ENCODE peak calls at places on chromosomes 1 and 21, in six cellular contexts. M is DMS 273 treated with DMSO at 0.1 percent for 48 hours, Z is heart right ventricle, N is lung microvascular endothelial cell, H is D341Med, U is ascending aorta. Y is an unnamed sample.

GRCh38 chr21:34814529-34814951 is 145.7 kb downstream of the CLIC6 start:
- DNase-seq in M (no peak), Z (no peak), N (no peak), H (no peak), U (no peak), Y (no peak)

GRCh38 chr1:183622884-183623785 is 12.4 kb downstream of the ARPC5 start:
- DNase-seq in M (peak; percentile 44), Z (peak; percentile 18), N (peak; percentile 72), H (peak; percentile 74), U (no peak), Y (peak; percentile 75)

GRCh38 chr1:114530224-114530623 is 19.2 kb upstream of the TRIM33 start:
- DNase-seq in M (no peak), Z (no peak), N (no peak), H (no peak), U (no peak), Y (no peak)

GRCh38 chr1:161200992-161201827 is 957 bp upstream of the NDUFS2 start:
- DNase-seq in M (no peak), Z (peak; percentile 47), N (peak; percentile 96), H (no peak), U (peak; percentile 84), Y (no peak)

GRCh38 chr1:231272880-231273279 is 31.9 kb downstream of the GNPAT start:
- DNase-seq in M (no peak), Z (no peak), N (peak; percentile 90), H (no peak), U (no peak), Y (no peak)

GRCh38 chr1:237342730-237343129 is 300.7 kb downstream of the RYR2 start:
- DNase-seq in M (no peak), Z (no peak), N (no peak), H (no peak), U (no peak), Y (no peak)

GRCh38 chr1:39955547-39956539 is 898 bp downstream of the MFSD2A start:
- DNase-seq in M (peak; percentile 100), Z (no peak), N (peak; percentile 42), H (peak; percentile 47), U (peak; percentile 68), Y (peak; percentile 34)

GRCh38 chr1:104294259-104294658 is 544.6 kb downstream of the AMY1C start:
- DNase-seq in M (no peak), Z (no peak), N (no peak), H (peak; percentile 60), U (no peak), Y (no peak)

GRCh38 chr1:230240446-230241076 is 173.5 kb downstream of the GALNT2 start:
- DNase-seq in M (no peak), Z (no peak), N (peak; percentile 17), H (no peak), U (no peak), Y (no peak)

GRCh38 chr21:36704281-36704957 is 5.5 kb downstream of the SIM2 start:
- DNase-seq in M (no peak), Z (no peak), N (no peak), H (peak; percentile 53), U (no peak), Y (no peak)

Y was measured in SK-MEL-5.